ENCODE peak calls at places on chromosomes 1 and 21, in ten cellular contexts. M is AG10803; I is endothelial cell; F is epithelial cell of esophagus; U is breast epithelium; K is GM06990; Z is choroid plexus epithelial cell; O is progenitor cell of endocrine pancreas; L is CD8-positive, alpha-beta T cell; C is B cell. Y is an unnamed sample.

GRCh38 chr1:155695608-155696007 is 6.7 kb downstream of the DAP3 start:
- DNase-seq in M (no peak), I (no peak), Z (no peak), C (no peak), U (no peak), O (no peak), F (no peak), L (no peak), K (no peak), Y (no peak)

GRCh38 chr21:42969193-42969600 is 5.2 kb upstream of the PKNOX1 start:
- DNase-seq in F (no peak), Z (no peak), K (no peak), O (no peak), I (no peak), M (no peak), C (no peak), U (no peak), L (no peak), Y (no peak)

GRCh38 chr1:226901421-226901820 is 31.0 kb downstream of the PSEN2 start:
- DNase-seq in K (no peak), F (no peak), M (no peak), I (no peak), C (no peak), Z (no peak), O (no peak), U (no peak), L (no peak), Y (no peak)

GRCh38 chr1:227654431-227654830 is 80.7 kb downstream of the JMJD4 start:
- DNase-seq in L (no peak), F (no peak), O (no peak), M (no peak), C (no peak), I (no peak), K (no peak), Z (peak), U (no peak), Y (no peak)

GRCh38 chr1:228213917-228214808 is 6.3 kb downstream of the OBSCN start:
- DNase-seq in L (no peak), Z (no peak), C (no peak), I (no peak), F (peak), U (no peak), M (no peak), K (no peak), O (no peak), Y (no peak)

GRCh38 chr1:34885405-34886247 is 26.1 kb upstream of the SMIM12 start:
- DNase-seq in L (peak), C (peak), Z (peak), M (peak), I (peak), F (peak), U (no peak), O (peak), K (no peak), Y (peak)

GRCh38 chr1:71908313-71908712 is 374.0 kb downstream of the NEGR1 start:
- DNase-seq in L (no peak), I (no peak), U (no peak), K (no peak), Z (no peak), F (no peak), M (peak), O (no peak), C (no peak), Y (no peak)

GRCh38 chr1:97145321-97145956 is 423.9 kb downstream of the PTBP2 start:
- DNase-seq in F (no peak), L (no peak), Z (peak), U (peak), M (peak), I (no peak), K (no peak), C (no peak), O (no peak), Y (no peak)

GRCh38 chr21:42677339-42678117 is 24.1 kb downstream of the PDE9A start:
- DNase-seq in K (no peak), Z (peak), U (no peak), F (peak), M (no peak), C (no peak), L (no peak), O (no peak), I (no peak), Y (no peak)

GRCh38 chr1:106721779-106722178 is 334.7 kb upstream of the PRMT6 start:
- DNase-seq in O (no peak), L (no peak), C (no peak), F (no peak), M (no peak), Z (no peak), U (no peak), I (no peak), K (no peak), Y (no peak)

GRCh38 chr1:81950845-81951244 is 150.1 kb downstream of the ADGRL2 start:
- DNase-seq in U (no peak), F (no peak), M (peak), O (no peak), I (no peak), Z (peak), K (no peak), L (no peak), C (no peak), Y (no peak)

DNA sequence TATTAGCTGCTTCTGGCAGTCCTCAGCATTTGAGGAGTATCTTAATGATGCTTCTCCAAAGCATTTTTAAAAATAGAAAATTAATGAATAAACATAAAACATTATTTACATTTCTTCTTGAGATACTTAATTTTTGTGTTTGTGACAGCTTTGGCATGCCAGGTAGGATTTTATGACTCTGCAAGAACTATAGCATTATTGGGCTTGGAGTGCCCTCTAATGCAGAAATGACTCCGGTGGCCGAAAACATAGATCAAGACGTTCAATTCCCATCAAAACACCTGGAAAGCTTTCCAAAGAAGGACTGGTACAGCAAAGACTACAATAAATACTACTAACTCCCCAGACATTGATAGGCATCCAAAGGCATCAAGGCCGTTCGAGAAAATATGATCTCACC is 366.4 kb upstream of the CXADR start:
- DNase-seq in M (no peak), I (no peak), Z (no peak), U (no peak), O (no peak), L (no peak), K (no peak), C (no peak), F (no peak), Y (no peak)
- TF ChIP-seq CTCF in M (no peak), I (no peak), Z (no peak), U (no peak), O (no peak), L (no peak), K (no peak), C (no peak), F (no peak), Y (no peak)

DNA sequence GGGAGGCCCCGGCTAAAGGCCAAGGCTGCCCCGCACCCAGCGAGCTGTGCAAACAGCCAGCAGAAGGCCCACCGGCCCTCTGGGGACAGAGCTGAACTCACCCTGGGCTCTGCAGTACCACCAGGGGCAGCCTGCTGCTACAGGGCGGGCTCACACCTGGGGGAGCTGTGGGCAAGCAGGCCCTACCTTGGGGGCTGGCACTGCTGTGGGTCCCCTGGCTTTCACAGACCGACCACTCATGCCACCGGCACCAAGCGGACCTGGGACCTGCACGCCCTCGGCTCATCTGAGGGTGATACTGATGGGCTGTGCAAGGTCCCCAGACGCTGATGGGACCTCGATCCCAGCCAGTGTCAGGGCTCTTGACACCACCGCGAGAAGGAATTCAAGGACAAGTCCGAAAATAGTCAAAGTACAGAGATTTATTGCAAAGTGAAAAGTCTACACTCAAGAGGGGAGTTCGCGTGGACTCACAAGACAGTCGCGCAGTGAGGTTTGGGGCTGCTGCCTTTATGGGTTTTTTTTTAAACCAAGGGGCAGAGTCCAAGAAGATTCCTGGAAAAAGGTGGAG is 61.0 kb upstream of the ADARB1 start:
- DNase-seq in I (no peak), C (no peak), F (no peak), M (no peak), K (no peak), L (no peak), U (no peak), O (no peak), Z (no peak), Y (no peak)
- TF ChIP-seq CTCF in I (no peak), C (no peak), F (no peak), M (no peak), K (no peak), L (no peak), U (no peak), O (peak), Z (peak), Y (no peak)

GRCh38 chr1:99529002-99529401 is 116.9 kb upstream of the PALMD start:
- DNase-seq in K (no peak), M (no peak), Z (no peak), L (no peak), F (peak), O (no peak), U (no peak), C (no peak), I (no peak), Y (no peak)

GRCh38 chr1:99531578-99532570 is 114.0 kb upstream of the PALMD start:
- DNase-seq in L (no peak), Z (no peak), U (no peak), I (no peak), C (no peak), M (no peak), K (no peak), O (no peak), F (no peak), Y (no peak)

GRCh38 chr1:99525313-99525712 is 120.6 kb upstream of the PALMD start:
- DNase-seq in O (no peak), L (no peak), M (peak), C (no peak), F (no peak), U (no peak), I (no peak), K (no peak), Z (no peak), Y (no peak)

GRCh38 chr1:99527545-99527944 is 118.4 kb upstream of the PALMD start:
- DNase-seq in O (no peak), C (no peak), Z (no peak), M (no peak), I (no peak), U (no peak), L (no peak), K (no peak), F (no peak), Y (no peak)

DNA sequence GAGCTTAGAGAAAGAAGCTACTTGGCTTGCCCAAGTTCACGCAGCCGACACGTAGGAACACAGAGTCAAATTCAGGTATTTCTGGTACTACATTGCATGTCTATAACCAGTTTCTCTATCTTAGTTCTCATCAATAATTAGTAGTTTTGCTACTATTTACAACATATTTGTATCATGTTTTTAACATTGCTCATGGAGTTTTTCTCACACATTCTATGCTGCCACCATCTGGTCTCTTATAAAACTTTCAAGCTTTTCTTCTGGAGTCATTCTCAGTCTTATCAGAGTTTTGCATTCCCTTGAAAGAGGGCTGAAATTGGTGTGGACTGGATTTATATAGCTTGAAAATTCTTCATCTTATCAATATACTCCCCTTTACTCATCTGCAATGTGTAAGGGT is 118.8 kb upstream of the PALMD start:
- DNase-seq in U (no peak), O (no peak), C (no peak), K (no peak), Z (peak), M (peak), L (no peak), F (peak), I (no peak), Y (no peak)
- TF ChIP-seq CTCF in U (no peak), O (peak), C (no peak), K (peak), Z (peak), M (peak), L (no peak), F (peak), I (no peak), Y (no peak)

DNA sequence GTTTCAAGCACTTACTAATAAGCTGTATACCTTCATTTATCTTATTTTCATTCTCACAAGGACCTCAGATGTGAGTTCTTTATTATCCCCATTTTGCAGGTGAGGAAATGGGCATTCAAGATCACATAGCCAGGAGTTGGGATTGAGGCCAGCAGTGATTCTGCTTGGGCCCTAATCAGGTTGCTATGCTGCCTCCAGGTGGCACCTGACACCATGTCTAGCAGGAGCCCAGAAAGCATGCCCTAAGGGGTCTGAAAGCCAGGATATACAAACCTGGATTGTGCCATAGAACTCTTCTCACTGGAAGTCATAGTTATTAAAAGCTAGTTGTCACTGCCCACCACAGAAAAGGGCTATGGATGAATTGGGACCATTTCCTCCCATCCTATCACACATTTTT is 61.1 kb downstream of the FYB2 start:
- DNase-seq in K (no peak), Z (no peak), I (peak), O (no peak), L (no peak), C (no peak), M (no peak), U (peak), F (peak), Y (peak)
- TF ChIP-seq CTCF in K (peak), Z (no peak), I (no peak), O (peak), L (no peak), C (no peak), M (no peak), U (peak), F (peak), Y (no peak)

GRCh38 chr1:204694145-204694544 is 8.6 kb upstream of the LRRN2 start:
- DNase-seq in U (no peak), I (no peak), L (no peak), F (no peak), M (no peak), K (no peak), O (no peak), Z (no peak), C (no peak), Y (no peak)
- TF ChIP-seq CTCF in U (no peak), I (no peak), L (no peak), F (no peak), M (no peak), K (no peak), O (no peak), Z (no peak), C (no peak), Y (no peak)

GRCh38 chr1:156821801-156822200 is 5.2 kb upstream of the SH2D2A start:
- DNase-seq in K (no peak), O (no peak), L (no peak), I (no peak), Z (peak), U (no peak), M (peak), F (no peak), C (no peak), Y (no peak)

GRCh38 chr1:156822680-156823079 is 6.0 kb upstream of the SH2D2A start:
- DNase-seq in I (no peak), M (no peak), K (no peak), O (no peak), C (no peak), F (no peak), U (no peak), Z (no peak), L (no peak), Y (no peak)

GRCh38 chr1:156823210-156823790 is 6.7 kb upstream of the SH2D2A start:
- DNase-seq in Z (no peak), O (no peak), L (no peak), U (no peak), K (no peak), C (no peak), I (no peak), F (peak), M (no peak), Y (no peak)

GRCh38 chr1:156828414-156829085 is 11.9 kb upstream of the SH2D2A start:
- DNase-seq in F (no peak), O (no peak), U (no peak), M (no peak), L (no peak), Z (no peak), C (no peak), K (no peak), I (no peak), Y (no peak)

GRCh38 chr1:156826596-156826995 is 9.9 kb upstream of the SH2D2A start:
- DNase-seq in I (no peak), L (no peak), K (no peak), F (no peak), C (no peak), Z (peak), O (no peak), U (no peak), M (peak), Y (no peak)
- TF ChIP-seq CTCF in I (no peak), L (no peak), K (no peak), F (no peak), C (no peak), Z (no peak), O (no peak), U (no peak), M (no peak), Y (no peak)

GRCh38 chr1:166972827-166973226 is 2.5 kb downstream of the ILDR2 start:
- DNase-seq in K (no peak), Z (no peak), L (no peak), U (no peak), F (no peak), M (no peak), C (no peak), I (no peak), O (no peak), Y (no peak)

GRCh38 chr1:166977951-166978350 is 2.6 kb upstream of the ILDR2 start:
- DNase-seq in O (no peak), I (no peak), L (no peak), C (no peak), K (no peak), Z (no peak), U (no peak), F (no peak), M (no peak), Y (no peak)

GRCh38 chr1:166974647-166975345 is 544 bp downstream of the ILDR2 start:
- DNase-seq in L (peak), O (no peak), Z (no peak), U (no peak), I (no peak), F (no peak), C (peak), M (no peak), K (no peak), Y (peak)

GRCh38 chr1:166978795-166979194 is 3.5 kb upstream of the ILDR2 start:
- DNase-seq in K (no peak), Z (no peak), C (no peak), U (no peak), L (no peak), O (no peak), F (no peak), M (no peak), I (no peak), Y (no peak)

GRCh38 chr1:166975361-166976129 is at the start of gene ILDR2:
- DNase-seq in K (peak), F (peak), I (peak), M (peak), C (peak), O (peak), U (peak), L (peak), Z (peak), Y (peak)
- TF ChIP-seq CTCF in K (no peak), F (no peak), I (no peak), M (no peak), C (no peak), O (peak), U (no peak), L (no peak), Z (no peak), Y (no peak)